ENCODE peak calls at places on chromosomes 13 and 19, in five cellular contexts. Z, G, A, N and E are unnamed samples.

GRCh38 chr19:12913011-12913561 is 6.0 kb downstream of the SYCE2 start:
- DNase-seq in Z (no peak), G (peak), A (no peak), N (no peak), E (no peak)

GRCh38 chr13:114032121-114032799 is 58.4 kb upstream of the C13orf46 start:
- DNase-seq in Z (no peak), G (peak), A (no peak), N (no peak), E (no peak)

GRCh38 chr13:99923877-99924582 is 47.5 kb downstream of the ZIC5 start:
- DNase-seq in Z (no peak), G (no peak), A (no peak), N (no peak), E (no peak)

GRCh38 chr13:24341439-24341838 is 32.1 kb downstream of the C1QTNF9 start:
- DNase-seq in Z (no peak), G (peak), A (no peak), N (no peak), E (no peak)

GRCh38 chr19:31334101-31334848 is 15.0 kb downstream of the TSHZ3 start:
- DNase-seq in Z (no peak), G (peak), A (no peak), N (no peak), E (no peak)

GRCh38 chr13:85816413-85816812 is 17.2 kb upstream of the SLITRK6 start:
- DNase-seq in Z (no peak), G (no peak), A (no peak), N (no peak), E (no peak)

GRCh38 chr19:14554382-14554812 is 17.5 kb downstream of the NDUFB7 start:
- DNase-seq in Z (no peak), G (no peak), A (no peak), N (no peak), E (no peak)

GRCh38 chr19:7874080-7874856 is at the start of gene PRR36:
- DNase-seq in Z (no peak), G (no peak), A (peak), N (no peak), E (peak)